ENCODE peak calls at places on chromosome 19, in six cellular contexts. O is SK-N-SH, W is HL-60, A is K562, R is H1, V is HepG2. H is an unnamed sample.

GRCh38 chr19:42831221-42832019 is 48.1 kb downstream of the PSG1 start:
- DNase-seq in O (no peak), A (no peak), V (peak), R (no peak), W (no peak), H (no peak)

GRCh38 chr19:19485161-19485997 is 30.0 kb downstream of the TSSK6 start:
- DNase-seq in W (no peak), R (no peak), O (no peak), V (no peak), A (no peak), H (no peak)

GRCh38 chr19:15863272-15863671 is 34.6 kb downstream of the CYP4F2 start:
- DNase-seq in V (no peak), W (no peak), A (peak), O (no peak), R (no peak), H (no peak)

GRCh38 chr19:20660473-20660872 is 898 bp downstream of the ZNF626 start:
- DNase-seq in A (no peak), V (no peak), R (no peak), O (peak), W (no peak), H (no peak)

GRCh38 chr19:6070179-6071102 is 39.9 kb downstream of the RFX2 start:
- DNase-seq in V (no peak), O (no peak), A (no peak), W (no peak), R (no peak), H (no peak)

GRCh38 chr19:56333506-56333905 is 18.9 kb upstream of the ZSCAN5A start:
- DNase-seq in W (peak), V (peak), A (peak), O (peak), R (no peak), H (no peak)

GRCh38 chr19:10471909-10472308 is 31.2 kb downstream of the KEAP1 start:
- DNase-seq in V (peak), R (no peak), A (peak), W (peak), O (peak), H (no peak)

GRCh38 chr19:52086481-52086880 is 9.1 kb downstream of the ZNF841 start:
- DNase-seq in R (no peak), A (no peak), W (no peak), O (no peak), V (no peak), H (no peak)

GRCh38 chr19:17294051-17294891 is 9.0 kb downstream of the ABHD8 start:
- DNase-seq in W (no peak), V (no peak), O (peak), R (no peak), A (peak), H (no peak)
- TF ChIP-seq GABPA in W (no peak), V (no peak), O (no peak), R (no peak), A (no peak), H (no peak)

GRCh38 chr19:44677019-44677809 is 5.9 kb downstream of the CEACAM19 start:
- DNase-seq in R (no peak), W (peak), V (no peak), O (peak), A (peak), H (no peak)
- TF ChIP-seq GABPA in R (no peak), W (no peak), V (no peak), O (no peak), A (no peak), H (no peak)

DNA sequence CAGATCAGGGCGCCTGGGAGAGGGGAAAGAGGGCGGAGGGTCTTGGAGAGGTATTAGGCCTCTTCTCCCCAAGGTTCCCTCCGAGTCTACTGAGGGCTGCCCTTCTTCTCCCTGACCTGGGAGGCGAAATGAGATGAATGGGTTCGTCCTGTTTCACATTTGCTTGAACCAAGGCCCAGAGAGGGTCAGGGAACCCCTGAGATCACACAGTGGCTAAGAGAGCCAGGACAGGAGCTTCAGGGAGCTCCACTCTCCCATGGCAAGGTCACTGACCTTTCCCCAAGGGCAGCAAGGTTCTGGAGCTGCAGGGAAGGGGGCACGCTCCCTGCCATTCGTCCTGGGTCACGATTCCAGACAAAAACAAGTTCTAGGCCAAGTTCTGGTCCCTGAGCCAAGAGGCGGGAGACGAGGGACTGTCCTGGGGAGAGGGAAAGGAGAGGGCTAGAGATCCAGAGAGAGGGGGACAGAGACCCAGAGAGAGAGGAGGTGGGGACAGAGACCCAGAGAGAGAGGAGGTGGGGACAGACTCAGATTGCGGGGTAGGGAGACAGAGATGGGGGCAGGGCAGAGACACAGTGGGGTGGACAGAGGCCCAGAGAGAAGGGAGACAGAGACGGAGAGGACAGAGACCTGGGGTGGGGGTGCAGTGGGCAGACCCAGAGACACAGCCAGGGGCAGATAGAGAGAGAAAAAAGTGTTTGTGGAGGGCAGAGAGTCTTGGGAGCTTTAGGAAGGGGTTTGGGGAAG is 541 bp downstream of the ASPDH start:
- DNase-seq in V (no peak), O (no peak), R (no peak), W (no peak), A (no peak), H (no peak)
- TF ChIP-seq GABPA in V (no peak), O (no peak), R (no peak), W (no peak), A (no peak), H (no peak)

GRCh38 chr19:46107371-46107770 is 17.1 kb downstream of the IGFL3 start:
- DNase-seq in V (no peak), W (no peak), O (no peak), R (no peak), A (no peak), H (no peak)
- TF ChIP-seq GABPA in V (no peak), W (no peak), O (no peak), R (no peak), A (no peak), H (no peak)

DNA sequence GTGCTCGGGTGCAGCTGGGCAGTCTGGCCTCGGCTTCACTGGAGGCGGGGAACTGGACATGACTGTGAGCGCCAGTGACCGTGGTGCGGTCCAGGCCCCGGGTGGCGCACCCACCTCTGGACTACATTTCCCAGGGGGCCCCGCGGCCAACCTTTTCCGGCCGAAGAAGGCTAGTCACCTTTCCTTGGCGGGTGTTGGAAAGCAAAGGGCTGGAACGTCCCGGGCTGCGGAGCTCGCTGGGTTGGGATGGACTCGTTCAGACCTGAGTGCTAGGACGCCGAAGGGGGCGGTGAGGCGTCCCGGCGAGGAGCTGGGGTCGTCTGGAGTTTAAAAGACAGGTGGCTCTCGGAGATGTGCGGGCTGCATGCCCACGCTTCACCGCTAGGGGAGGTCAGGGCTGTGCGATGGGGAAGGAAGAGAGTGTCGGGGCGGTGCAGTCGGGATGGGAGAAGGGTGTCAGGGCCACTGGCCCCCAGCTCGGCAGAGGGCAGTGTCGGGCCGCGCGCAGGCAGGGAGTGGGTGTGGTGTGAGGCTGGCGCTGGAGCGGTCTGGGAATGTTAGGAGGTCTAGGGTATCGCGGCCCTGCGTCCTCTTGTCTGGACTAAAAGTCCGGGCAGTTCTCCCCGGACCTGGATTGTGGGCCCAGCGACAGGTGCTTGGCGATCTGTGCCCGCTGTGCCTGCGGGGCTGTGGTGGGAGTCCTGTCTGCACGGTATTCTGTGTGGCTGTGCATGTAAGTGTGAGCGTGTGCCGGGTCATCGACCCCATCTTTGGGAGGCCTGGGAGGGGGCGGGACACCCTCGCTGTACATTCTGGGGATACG is 57.1 kb downstream of the ZNF568 start:
- DNase-seq in A (peak), R (peak), V (no peak), W (peak), O (peak), H (peak)
- TF ChIP-seq GABPA in A (no peak), R (peak), V (no peak), W (no peak), O (peak), H (no peak)

GRCh38 chr19:12163841-12164240 is 945 bp downstream of the ZNF136 start:
- DNase-seq in R (no peak), W (peak), O (peak), A (peak), V (no peak), H (no peak)

GRCh38 chr19:12166596-12166995 is 3.7 kb downstream of the ZNF136 start:
- DNase-seq in R (no peak), W (no peak), V (no peak), A (no peak), O (no peak), H (no peak)

GRCh38 chr19:12159773-12160414 is 3.0 kb upstream of the ZNF136 start:
- DNase-seq in W (no peak), V (no peak), O (peak), R (no peak), A (peak), H (no peak)

GRCh38 chr19:12162882-12163806 is at the start of gene ZNF136:
- DNase-seq in W (peak), V (peak), R (peak), O (peak), A (peak), H (peak)

GRCh38 chr19:12162513-12162881 is 399 bp upstream of the ZNF136 start:
- DNase-seq in V (no peak), A (no peak), W (no peak), O (no peak), R (no peak), H (no peak)
- TF ChIP-seq GABPA in V (no peak), A (no peak), W (no peak), O (no peak), R (no peak), H (no peak)

GRCh38 chr19:3161453-3161852 is 17.1 kb upstream of the S1PR4 start:
- DNase-seq in V (no peak), O (no peak), W (no peak), A (no peak), R (no peak), H (no peak)

GRCh38 chr19:3160219-3160618 is 18.4 kb upstream of the S1PR4 start:
- DNase-seq in A (no peak), O (no peak), V (no peak), W (no peak), R (no peak), H (no peak)

GRCh38 chr19:3163943-3164342 is 14.6 kb upstream of the S1PR4 start:
- DNase-seq in W (no peak), A (no peak), R (no peak), O (no peak), V (no peak), H (no peak)

GRCh38 chr19:3162418-3163229 is 15.9 kb upstream of the S1PR4 start:
- DNase-seq in V (peak), W (peak), O (peak), R (no peak), A (peak), H (no peak)

GRCh38 chr19:3163230-3163886 is 15.2 kb upstream of the S1PR4 start:
- DNase-seq in A (peak), V (peak), W (peak), O (peak), R (peak), H (no peak)
- TF ChIP-seq GABPA in A (no peak), V (no peak), W (no peak), O (no peak), R (peak), H (no peak)

GRCh38 chr19:35549174-35549788 is 3.9 kb downstream of the TMEM147 start:
- DNase-seq in R (no peak), W (peak), A (peak), O (peak), V (peak), H (no peak)
- TF ChIP-seq GABPA in R (no peak), W (no peak), A (no peak), O (no peak), V (no peak), H (no peak)

GRCh38 chr19:29410974-29411615 is 114.7 kb upstream of the VSTM2B start:
- DNase-seq in W (no peak), V (no peak), A (no peak), O (no peak), R (no peak), H (no peak)

GRCh38 chr19:29418106-29418684 is 107.6 kb upstream of the VSTM2B start:
- DNase-seq in A (no peak), V (no peak), R (no peak), W (no peak), O (no peak), H (no peak)

GRCh38 chr19:29413435-29413834 is 112.4 kb upstream of the VSTM2B start:
- DNase-seq in V (no peak), W (no peak), R (no peak), O (no peak), A (no peak), H (no peak)

GRCh38 chr19:29417048-29417447 is 108.7 kb upstream of the VSTM2B start:
- DNase-seq in O (no peak), A (no peak), V (no peak), W (no peak), R (no peak), H (no peak)

GRCh38 chr19:29415507-29415906 is 110.3 kb upstream of the VSTM2B start:
- DNase-seq in O (no peak), R (no peak), V (no peak), W (no peak), A (no peak), H (no peak)
- TF ChIP-seq GABPA in O (no peak), R (no peak), V (no peak), W (no peak), A (no peak), H (no peak)

GRCh38 chr19:46729696-46730095 is 12.8 kb upstream of the PRKD2 start:
- DNase-seq in R (no peak), A (no peak), V (no peak), O (no peak), W (no peak), H (no peak)

GRCh38 chr19:46730187-46730586 is 13.3 kb upstream of the PRKD2 start:
- DNase-seq in R (no peak), O (no peak), V (no peak), W (no peak), A (no peak), H (no peak)

GRCh38 chr19:46727757-46728156 is 10.8 kb upstream of the PRKD2 start:
- DNase-seq in R (no peak), A (no peak), W (no peak), O (no peak), V (no peak), H (no peak)

GRCh38 chr19:46728208-46728607 is 11.3 kb upstream of the PRKD2 start:
- DNase-seq in O (no peak), A (no peak), R (no peak), V (no peak), W (no peak), H (no peak)

DNA sequence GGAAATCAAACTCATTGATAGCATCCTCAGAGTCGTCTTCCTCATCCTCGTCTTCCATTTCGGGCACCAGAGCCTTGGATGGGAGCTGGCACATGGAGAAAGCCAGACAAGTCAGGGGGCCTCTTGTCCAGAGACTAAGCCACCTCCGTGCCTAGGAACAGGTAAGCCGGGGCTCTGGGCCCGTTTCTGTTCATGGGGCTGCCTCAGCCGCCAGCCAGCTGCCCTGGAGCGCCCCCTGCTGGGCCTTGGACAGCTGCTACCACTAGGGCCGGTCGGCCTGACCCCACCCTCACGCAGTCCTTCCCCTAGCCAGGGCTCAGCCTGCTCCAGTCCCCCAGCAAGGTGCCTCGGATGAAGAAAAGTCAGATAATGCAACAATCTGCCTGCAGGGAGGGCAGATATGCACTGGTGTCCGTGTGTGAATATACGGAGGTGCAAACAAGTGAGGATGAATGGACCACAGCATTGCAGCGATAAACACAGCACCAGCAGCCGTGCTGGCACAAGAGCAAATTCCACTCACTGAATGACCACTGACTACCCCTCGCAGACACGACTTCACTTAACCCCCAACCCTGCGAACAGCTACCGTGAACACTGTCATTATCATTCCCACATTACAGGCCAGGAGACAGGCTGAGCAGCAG is 11.9 kb upstream of the PRKD2 start:
- DNase-seq in W (peak), R (no peak), V (peak), O (peak), A (peak), H (no peak)
- TF ChIP-seq GABPA in W (no peak), R (no peak), V (no peak), O (no peak), A (no peak), H (no peak)

H was measured in GM12878.